ENCODE peak calls at places on chromosomes 5 and 9, in six cellular contexts. One of them, this sample, is unnamed.

GRCh38 chr5:22908129-22908528 is 55.0 kb upstream of the CDH12 start:
- DNase-seq in stimulated activated naive CD8-positive, alpha-beta T cell treated with anti-CD3 and anti-CD28 coated beads, Interleukin-15, Interleukin-2, amounts not matched to agents 100 U/mL and 50 U/mL, for 24 hours: no peak
- DNase-seq in mammary epithelial cell: peak; percentile 40
- DNase-seq in activated T-helper 1 cell treated with anti-CD3 and anti-CD28 coated beads, Interleukin-2, amount 50 U/mL, for 16 hours: no peak
- DNase-seq in stimulated activated effector memory CD8-positive, alpha-beta T cell treated with anti-CD3 and anti-CD28 coated beads, Interleukin-12 subunit alpha, Interleukin-12 subunit beta, amount 100 ng/mL, for 72 hours: no peak
- DNase-seq in fibroblast of villous mesenchyme: peak; percentile 37
- DNase-seq in this sample: no peak

GRCh38 chr9:14530301-14530700 is 162.9 kb downstream of the ZDHHC21 start:
- DNase-seq in stimulated activated naive CD8-positive, alpha-beta T cell treated with anti-CD3 and anti-CD28 coated beads, Interleukin-15, Interleukin-2, amounts not matched to agents 100 U/mL and 50 U/mL, for 24 hours: no peak
- DNase-seq in mammary epithelial cell: no peak
- DNase-seq in activated T-helper 1 cell treated with anti-CD3 and anti-CD28 coated beads, Interleukin-2, amount 50 U/mL, for 16 hours: no peak
- DNase-seq in stimulated activated effector memory CD8-positive, alpha-beta T cell treated with anti-CD3 and anti-CD28 coated beads, Interleukin-12 subunit alpha, Interleukin-12 subunit beta, amount 100 ng/mL, for 72 hours: no peak
- DNase-seq in fibroblast of villous mesenchyme: no peak
- DNase-seq in this sample: no peak

GRCh38 chr5:140246378-140247122 is 56.4 kb downstream of the PFDN1 start:
- DNase-seq in stimulated activated naive CD8-positive, alpha-beta T cell treated with anti-CD3 and anti-CD28 coated beads, Interleukin-15, Interleukin-2, amounts not matched to agents 100 U/mL and 50 U/mL, for 24 hours: no peak
- DNase-seq in mammary epithelial cell: peak; percentile 36
- DNase-seq in activated T-helper 1 cell treated with anti-CD3 and anti-CD28 coated beads, Interleukin-2, amount 50 U/mL, for 16 hours: no peak
- DNase-seq in stimulated activated effector memory CD8-positive, alpha-beta T cell treated with anti-CD3 and anti-CD28 coated beads, Interleukin-12 subunit alpha, Interleukin-12 subunit beta, amount 100 ng/mL, for 72 hours: no peak
- DNase-seq in fibroblast of villous mesenchyme: peak; percentile 85
- DNase-seq in this sample: peak; percentile 75

GRCh38 chr9:133956520-133957076 is 35.5 kb downstream of the VAV2 start:
- DNase-seq in stimulated activated naive CD8-positive, alpha-beta T cell treated with anti-CD3 and anti-CD28 coated beads, Interleukin-15, Interleukin-2, amounts not matched to agents 100 U/mL and 50 U/mL, for 24 hours: no peak
- DNase-seq in mammary epithelial cell: peak; percentile 5
- DNase-seq in activated T-helper 1 cell treated with anti-CD3 and anti-CD28 coated beads, Interleukin-2, amount 50 U/mL, for 16 hours: no peak
- DNase-seq in stimulated activated effector memory CD8-positive, alpha-beta T cell treated with anti-CD3 and anti-CD28 coated beads, Interleukin-12 subunit alpha, Interleukin-12 subunit beta, amount 100 ng/mL, for 72 hours: no peak
- DNase-seq in fibroblast of villous mesenchyme: peak; percentile 42
- DNase-seq in this sample: peak; percentile 83

GRCh38 chr5:178206166-178207101 is 2.1 kb downstream of the HNRNPAB start:
- DNase-seq in stimulated activated naive CD8-positive, alpha-beta T cell treated with anti-CD3 and anti-CD28 coated beads, Interleukin-15, Interleukin-2, amounts not matched to agents 100 U/mL and 50 U/mL, for 24 hours: no peak
- DNase-seq in mammary epithelial cell: no peak
- DNase-seq in activated T-helper 1 cell treated with anti-CD3 and anti-CD28 coated beads, Interleukin-2, amount 50 U/mL, for 16 hours: no peak
- DNase-seq in stimulated activated effector memory CD8-positive, alpha-beta T cell treated with anti-CD3 and anti-CD28 coated beads, Interleukin-12 subunit alpha, Interleukin-12 subunit beta, amount 100 ng/mL, for 72 hours: no peak
- DNase-seq in fibroblast of villous mesenchyme: peak; percentile 60
- DNase-seq in this sample: no peak

GRCh38 chr5:98309785-98310566 is 463.5 kb upstream of the RGMB start:
- DNase-seq in stimulated activated naive CD8-positive, alpha-beta T cell treated with anti-CD3 and anti-CD28 coated beads, Interleukin-15, Interleukin-2, amounts not matched to agents 100 U/mL and 50 U/mL, for 24 hours: no peak
- DNase-seq in mammary epithelial cell: peak; percentile 99
- DNase-seq in activated T-helper 1 cell treated with anti-CD3 and anti-CD28 coated beads, Interleukin-2, amount 50 U/mL, for 16 hours: no peak
- DNase-seq in stimulated activated effector memory CD8-positive, alpha-beta T cell treated with anti-CD3 and anti-CD28 coated beads, Interleukin-12 subunit alpha, Interleukin-12 subunit beta, amount 100 ng/mL, for 72 hours: no peak
- DNase-seq in fibroblast of villous mesenchyme: peak; percentile 81
- DNase-seq in this sample: peak; percentile 44

GRCh38 chr5:107365355-107366109 is 305.2 kb downstream of the EFNA5 start:
- DNase-seq in stimulated activated naive CD8-positive, alpha-beta T cell treated with anti-CD3 and anti-CD28 coated beads, Interleukin-15, Interleukin-2, amounts not matched to agents 100 U/mL and 50 U/mL, for 24 hours: no peak
- DNase-seq in mammary epithelial cell: no peak
- DNase-seq in activated T-helper 1 cell treated with anti-CD3 and anti-CD28 coated beads, Interleukin-2, amount 50 U/mL, for 16 hours: no peak
- DNase-seq in stimulated activated effector memory CD8-positive, alpha-beta T cell treated with anti-CD3 and anti-CD28 coated beads, Interleukin-12 subunit alpha, Interleukin-12 subunit beta, amount 100 ng/mL, for 72 hours: no peak
- DNase-seq in fibroblast of villous mesenchyme: no peak
- DNase-seq in this sample: no peak

GRCh38 chr5:58116346-58116745 is 343.5 kb downstream of the PLK2 start:
- DNase-seq in stimulated activated naive CD8-positive, alpha-beta T cell treated with anti-CD3 and anti-CD28 coated beads, Interleukin-15, Interleukin-2, amounts not matched to agents 100 U/mL and 50 U/mL, for 24 hours: no peak
- DNase-seq in mammary epithelial cell: no peak
- DNase-seq in activated T-helper 1 cell treated with anti-CD3 and anti-CD28 coated beads, Interleukin-2, amount 50 U/mL, for 16 hours: no peak
- DNase-seq in stimulated activated effector memory CD8-positive, alpha-beta T cell treated with anti-CD3 and anti-CD28 coated beads, Interleukin-12 subunit alpha, Interleukin-12 subunit beta, amount 100 ng/mL, for 72 hours: no peak
- DNase-seq in fibroblast of villous mesenchyme: no peak
- DNase-seq in this sample: no peak

GRCh38 chr5:147223951-147224791 is 10.7 kb upstream of the STK32A start:
- DNase-seq in stimulated activated naive CD8-positive, alpha-beta T cell treated with anti-CD3 and anti-CD28 coated beads, Interleukin-15, Interleukin-2, amounts not matched to agents 100 U/mL and 50 U/mL, for 24 hours: no peak
- DNase-seq in mammary epithelial cell: peak; percentile 21
- DNase-seq in activated T-helper 1 cell treated with anti-CD3 and anti-CD28 coated beads, Interleukin-2, amount 50 U/mL, for 16 hours: no peak
- DNase-seq in stimulated activated effector memory CD8-positive, alpha-beta T cell treated with anti-CD3 and anti-CD28 coated beads, Interleukin-12 subunit alpha, Interleukin-12 subunit beta, amount 100 ng/mL, for 72 hours: no peak
- DNase-seq in fibroblast of villous mesenchyme: peak; percentile 56
- DNase-seq in this sample: peak; percentile 44

GRCh38 chr5:58114324-58114723 is 345.6 kb downstream of the PLK2 start:
- DNase-seq in stimulated activated naive CD8-positive, alpha-beta T cell treated with anti-CD3 and anti-CD28 coated beads, Interleukin-15, Interleukin-2, amounts not matched to agents 100 U/mL and 50 U/mL, for 24 hours: no peak
- DNase-seq in mammary epithelial cell: peak; percentile 91
- DNase-seq in activated T-helper 1 cell treated with anti-CD3 and anti-CD28 coated beads, Interleukin-2, amount 50 U/mL, for 16 hours: no peak
- DNase-seq in stimulated activated effector memory CD8-positive, alpha-beta T cell treated with anti-CD3 and anti-CD28 coated beads, Interleukin-12 subunit alpha, Interleukin-12 subunit beta, amount 100 ng/mL, for 72 hours: no peak
- DNase-seq in fibroblast of villous mesenchyme: no peak
- DNase-seq in this sample: peak; percentile 17

GRCh38 chr9:27179245-27179870 is 70.3 kb downstream of the TEK start:
- DNase-seq in stimulated activated naive CD8-positive, alpha-beta T cell treated with anti-CD3 and anti-CD28 coated beads, Interleukin-15, Interleukin-2, amounts not matched to agents 100 U/mL and 50 U/mL, for 24 hours: no peak
- DNase-seq in mammary epithelial cell: peak; percentile 77
- DNase-seq in activated T-helper 1 cell treated with anti-CD3 and anti-CD28 coated beads, Interleukin-2, amount 50 U/mL, for 16 hours: no peak
- DNase-seq in stimulated activated effector memory CD8-positive, alpha-beta T cell treated with anti-CD3 and anti-CD28 coated beads, Interleukin-12 subunit alpha, Interleukin-12 subunit beta, amount 100 ng/mL, for 72 hours: no peak
- DNase-seq in fibroblast of villous mesenchyme: no peak
- DNase-seq in this sample: no peak

GRCh38 chr5:142982821-142983200 is 212.6 kb downstream of the ARHGAP26 start:
- DNase-seq in stimulated activated naive CD8-positive, alpha-beta T cell treated with anti-CD3 and anti-CD28 coated beads, Interleukin-15, Interleukin-2, amounts not matched to agents 100 U/mL and 50 U/mL, for 24 hours: no peak
- DNase-seq in mammary epithelial cell: no peak
- DNase-seq in activated T-helper 1 cell treated with anti-CD3 and anti-CD28 coated beads, Interleukin-2, amount 50 U/mL, for 16 hours: no peak
- DNase-seq in stimulated activated effector memory CD8-positive, alpha-beta T cell treated with anti-CD3 and anti-CD28 coated beads, Interleukin-12 subunit alpha, Interleukin-12 subunit beta, amount 100 ng/mL, for 72 hours: no peak
- DNase-seq in fibroblast of villous mesenchyme: no peak
- DNase-seq in this sample: no peak

GRCh38 chr5:36304095-36304494 is 2.4 kb upstream of the RANBP3L start:
- DNase-seq in stimulated activated naive CD8-positive, alpha-beta T cell treated with anti-CD3 and anti-CD28 coated beads, Interleukin-15, Interleukin-2, amounts not matched to agents 100 U/mL and 50 U/mL, for 24 hours: no peak
- DNase-seq in mammary epithelial cell: no peak
- DNase-seq in activated T-helper 1 cell treated with anti-CD3 and anti-CD28 coated beads, Interleukin-2, amount 50 U/mL, for 16 hours: no peak
- DNase-seq in stimulated activated effector memory CD8-positive, alpha-beta T cell treated with anti-CD3 and anti-CD28 coated beads, Interleukin-12 subunit alpha, Interleukin-12 subunit beta, amount 100 ng/mL, for 72 hours: no peak
- DNase-seq in fibroblast of villous mesenchyme: no peak
- DNase-seq in this sample: no peak

GRCh38 chr9:95626885-95627558 is 110.3 kb upstream of the PTCH1 start:
- DNase-seq in stimulated activated naive CD8-positive, alpha-beta T cell treated with anti-CD3 and anti-CD28 coated beads, Interleukin-15, Interleukin-2, amounts not matched to agents 100 U/mL and 50 U/mL, for 24 hours: peak; percentile 64
- DNase-seq in mammary epithelial cell: no peak
- DNase-seq in activated T-helper 1 cell treated with anti-CD3 and anti-CD28 coated beads, Interleukin-2, amount 50 U/mL, for 16 hours: no peak
- DNase-seq in stimulated activated effector memory CD8-positive, alpha-beta T cell treated with anti-CD3 and anti-CD28 coated beads, Interleukin-12 subunit alpha, Interleukin-12 subunit beta, amount 100 ng/mL, for 72 hours: no peak
- DNase-seq in fibroblast of villous mesenchyme: no peak
- DNase-seq in this sample: no peak

GRCh38 chr5:139105621-139106071 is 92.5 kb downstream of the SIL1 start:
- DNase-seq in stimulated activated naive CD8-positive, alpha-beta T cell treated with anti-CD3 and anti-CD28 coated beads, Interleukin-15, Interleukin-2, amounts not matched to agents 100 U/mL and 50 U/mL, for 24 hours: no peak
- DNase-seq in mammary epithelial cell: no peak
- DNase-seq in activated T-helper 1 cell treated with anti-CD3 and anti-CD28 coated beads, Interleukin-2, amount 50 U/mL, for 16 hours: no peak
- DNase-seq in stimulated activated effector memory CD8-positive, alpha-beta T cell treated with anti-CD3 and anti-CD28 coated beads, Interleukin-12 subunit alpha, Interleukin-12 subunit beta, amount 100 ng/mL, for 72 hours: no peak
- DNase-seq in fibroblast of villous mesenchyme: peak; percentile 5
- DNase-seq in this sample: no peak

GRCh38 chr5:1522601-1523479 is 920 bp downstream of the LPCAT1 start:
- DNase-seq in stimulated activated naive CD8-positive, alpha-beta T cell treated with anti-CD3 and anti-CD28 coated beads, Interleukin-15, Interleukin-2, amounts not matched to agents 100 U/mL and 50 U/mL, for 24 hours: peak; percentile 37
- DNase-seq in mammary epithelial cell: peak; percentile 17
- DNase-seq in activated T-helper 1 cell treated with anti-CD3 and anti-CD28 coated beads, Interleukin-2, amount 50 U/mL, for 16 hours: no peak
- DNase-seq in stimulated activated effector memory CD8-positive, alpha-beta T cell treated with anti-CD3 and anti-CD28 coated beads, Interleukin-12 subunit alpha, Interleukin-12 subunit beta, amount 100 ng/mL, for 72 hours: no peak
- DNase-seq in fibroblast of villous mesenchyme: peak; percentile 16
- DNase-seq in this sample: peak; percentile 36

GRCh38 chr9:34675874-34676273 is 13.4 kb upstream of the CCL27 start:
- DNase-seq in stimulated activated naive CD8-positive, alpha-beta T cell treated with anti-CD3 and anti-CD28 coated beads, Interleukin-15, Interleukin-2, amounts not matched to agents 100 U/mL and 50 U/mL, for 24 hours: no peak
- DNase-seq in mammary epithelial cell: no peak
- DNase-seq in activated T-helper 1 cell treated with anti-CD3 and anti-CD28 coated beads, Interleukin-2, amount 50 U/mL, for 16 hours: no peak
- DNase-seq in stimulated activated effector memory CD8-positive, alpha-beta T cell treated with anti-CD3 and anti-CD28 coated beads, Interleukin-12 subunit alpha, Interleukin-12 subunit beta, amount 100 ng/mL, for 72 hours: no peak
- DNase-seq in fibroblast of villous mesenchyme: no peak
- DNase-seq in this sample: no peak

This sample was measured in hepatic stellate cell.